ENCODE peak calls at places on chromosomes 13 and 19, in four cellular contexts. N is cardiac muscle cell; D is CD4-positive, CD25-positive, alpha-beta regulatory T cell; A is psoas muscle. W is an unnamed sample. For H3K4me1, the result is how much of the 10 kb centered on the place peaks cover.

GRCh38 chr13:95505265-95505664 is 47.3 kb upstream of the CLDN10 start:
- DNase-seq in N (no peak), A (no peak), D (no peak), W (peak)

GRCh38 chr13:20546559-20546958 is 20.4 kb upstream of the IFT88 start:
- DNase-seq in A (no peak), D (no peak), N (no peak), W (no peak)

GRCh38 chr13:42129033-42129432 is 80.6 kb downstream of the DGKH start:
- DNase-seq in A (no peak), N (no peak), D (no peak), W (no peak)

GRCh38 chr13:34201050-34201913 is 383.3 kb downstream of the RFC3 start:
- DNase-seq in N (peak), A (no peak), D (no peak), W (no peak)

GRCh38 chr19:10417598-10418280 is 2.6 kb upstream of the PDE4A start:
- DNase-seq in N (no peak), A (no peak), D (no peak), W (no peak)

GRCh38 chr13:28022848-28023518 is 34.5 kb upstream of the URAD start:
- DNase-seq in A (no peak), D (no peak), N (peak), W (peak)

GRCh38 chr19:12769689-12770088 is 5.7 kb downstream of the HOOK2 start:
- DNase-seq in N (no peak), A (no peak), D (peak), W (no peak)

GRCh38 chr19:17021793-17022590 is 4.6 kb downstream of the CPAMD8 start:
- DNase-seq in A (no peak), N (peak), D (no peak), W (no peak)

GRCh38 chr19:42081584-42082258 is 5.8 kb downstream of the ZNF574 start:
- DNase-seq in N (peak), A (no peak), D (no peak), W (peak)

GRCh38 chr13:30307194-30307965 is at the start of gene KATNAL1:
- DNase-seq in A (peak), N (peak), D (peak), W (peak)

GRCh38 chr13:32056316-32056715 is 24.7 kb downstream of the FRY start:
- DNase-seq in A (no peak), D (no peak), N (no peak), W (no peak)

DNA sequence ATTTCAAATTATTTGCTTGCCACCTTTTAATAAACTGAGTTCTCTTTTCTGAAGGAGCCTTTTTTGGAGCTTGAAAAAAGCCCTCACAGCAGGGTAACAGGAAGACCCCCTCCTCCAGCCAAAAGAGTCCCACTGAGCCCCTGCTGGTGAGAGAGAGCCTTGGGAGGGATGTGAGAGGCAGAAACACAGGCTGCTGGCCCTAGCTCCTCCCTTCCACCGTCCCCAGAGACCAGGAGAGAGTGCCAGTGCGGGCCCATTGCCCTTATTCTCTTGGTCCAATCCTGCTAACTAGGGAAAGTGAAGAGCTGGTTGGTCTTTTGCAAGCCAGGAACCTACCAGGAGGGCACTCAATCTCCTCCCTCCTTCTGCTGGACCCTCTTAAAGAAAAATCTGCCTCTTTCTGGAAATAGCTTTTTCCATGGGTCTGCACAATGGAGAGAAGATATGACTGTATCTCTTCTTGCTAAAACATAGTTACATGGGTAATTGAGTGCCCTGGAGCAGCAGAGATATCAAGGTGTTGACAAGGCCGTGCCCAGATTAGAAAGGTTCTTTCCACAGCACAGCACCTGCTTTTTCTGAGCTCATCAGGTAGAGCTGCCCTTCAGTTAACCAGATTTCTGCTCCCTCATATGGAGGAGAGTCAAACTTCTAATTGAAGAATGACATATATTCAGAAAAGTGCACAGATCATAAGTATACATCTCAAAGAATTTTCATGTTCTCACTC is 113.9 kb downstream of the LRCH1 start:
- DNase-seq in D (no peak), N (no peak), A (no peak), W (no peak)
- H3K4me1 ChIP-seq in D (under half), N (half or more), A (under half), W (under half)

GRCh38 chr13:111217661-111218060 is 102.6 kb downstream of the ARHGEF7 start:
- DNase-seq in N (no peak), A (no peak), D (no peak), W (no peak)
- H3K27ac ChIP-seq in N (no peak), A (peak), D (no peak), W (no peak)

GRCh38 chr13:59475911-59476310 is 687.8 kb downstream of the DIAPH3 start:
- DNase-seq in D (no peak), A (no peak), N (no peak), W (no peak)
- H3K4me1 ChIP-seq in D (under half), A (under half), N (under half), W (under half)

GRCh38 chr13:49241296-49241695 is 6.4 kb upstream of the CDADC1 start:
- DNase-seq in D (no peak), A (no peak), N (no peak), W (no peak)
- H3K27ac ChIP-seq in D (no peak), A (no peak), N (no peak), W (no peak)

GRCh38 chr19:43469160-43469480 is 3.7 kb upstream of the LYPD3 start:
- DNase-seq in D (no peak), A (no peak), N (no peak), W (no peak)
- H3K4me1 ChIP-seq in D (under half), A (under half), N (under half), W (under half)